ENCODE peak calls at places on chromosomes 1 and 21, in five cellular contexts. One of them, this sample, is unnamed. For H3K36me3, the result is how much of the 10 kb centered on the place peaks cover.

GRCh38 chr21:34260598-34260997 is 103.2 kb upstream of the KCNE2 start:
- DNase-seq in right atrium auricular region: no peak
- DNase-seq in transverse colon: no peak
- DNase-seq in keratinocyte: no peak
- DNase-seq in left ventricle myocardium inferior: no peak
- DNase-seq in this sample: no peak

GRCh38 chr1:165364432-165365133 is 8.1 kb upstream of the LMX1A start:
- DNase-seq in right atrium auricular region: no peak
- DNase-seq in transverse colon: no peak
- DNase-seq in keratinocyte: peak
- DNase-seq in left ventricle myocardium inferior: peak
- DNase-seq in this sample: no peak

GRCh38 chr1:241888232-241888631 is 40.2 kb downstream of the EXO1 start:
- DNase-seq in right atrium auricular region: no peak
- DNase-seq in transverse colon: no peak
- DNase-seq in keratinocyte: no peak
- DNase-seq in left ventricle myocardium inferior: no peak
- DNase-seq in this sample: no peak

GRCh38 chr1:226364129-226364899 is 43.6 kb downstream of the PARP1 start:
- DNase-seq in right atrium auricular region: peak
- DNase-seq in transverse colon: no peak
- DNase-seq in keratinocyte: no peak
- DNase-seq in left ventricle myocardium inferior: peak
- DNase-seq in this sample: no peak

GRCh38 chr21:14850394-14850793 is 214.4 kb downstream of the NRIP1 start:
- DNase-seq in right atrium auricular region: no peak
- DNase-seq in transverse colon: no peak
- DNase-seq in keratinocyte: no peak
- DNase-seq in left ventricle myocardium inferior: no peak
- DNase-seq in this sample: peak

GRCh38 chr1:204729516-204729915 is 44.0 kb upstream of the LRRN2 start:
- DNase-seq in right atrium auricular region: peak
- DNase-seq in transverse colon: no peak
- DNase-seq in keratinocyte: no peak
- DNase-seq in left ventricle myocardium inferior: no peak
- DNase-seq in this sample: no peak

GRCh38 chr1:155063550-155064108 is at the start of gene EFNA4:
- DNase-seq in right atrium auricular region: peak
- DNase-seq in transverse colon: peak
- DNase-seq in keratinocyte: no peak
- DNase-seq in left ventricle myocardium inferior: peak
- DNase-seq in this sample: no peak

GRCh38 chr1:221724931-221725605 is 16.8 kb downstream of the DUSP10 start:
- DNase-seq in right atrium auricular region: no peak
- DNase-seq in transverse colon: peak
- DNase-seq in keratinocyte: no peak
- DNase-seq in left ventricle myocardium inferior: peak
- DNase-seq in this sample: no peak

GRCh38 chr1:33099290-33100118 is 18.6 kb downstream of the AZIN2 start:
- DNase-seq in right atrium auricular region: no peak
- DNase-seq in transverse colon: peak
- DNase-seq in keratinocyte: peak
- DNase-seq in left ventricle myocardium inferior: no peak
- DNase-seq in this sample: peak

GRCh38 chr1:179976970-179977651 is 22.5 kb downstream of the CEP350 start:
- DNase-seq in right atrium auricular region: no peak
- DNase-seq in transverse colon: no peak
- DNase-seq in keratinocyte: no peak
- DNase-seq in left ventricle myocardium inferior: no peak
- DNase-seq in this sample: no peak

GRCh38 chr1:27593341-27594326 is 10.3 kb downstream of the AHDC1 start:
- DNase-seq in right atrium auricular region: no peak
- DNase-seq in transverse colon: no peak
- DNase-seq in keratinocyte: no peak
- DNase-seq in left ventricle myocardium inferior: no peak
- DNase-seq in this sample: no peak

GRCh38 chr1:32273389-32274208 is 18.3 kb upstream of the HDAC1 start:
- DNase-seq in right atrium auricular region: no peak
- DNase-seq in transverse colon: peak
- DNase-seq in keratinocyte: peak
- DNase-seq in left ventricle myocardium inferior: no peak
- DNase-seq in this sample: no peak

GRCh38 chr1:180042994-180043622 is 88.5 kb downstream of the CEP350 start:
- DNase-seq in right atrium auricular region: no peak
- DNase-seq in transverse colon: no peak
- DNase-seq in keratinocyte: no peak
- DNase-seq in left ventricle myocardium inferior: no peak
- DNase-seq in this sample: peak

GRCh38 chr21:32173106-32173755 is 105.6 kb downstream of the MIS18A start:
- DNase-seq in right atrium auricular region: no peak
- DNase-seq in transverse colon: no peak
- DNase-seq in keratinocyte: no peak
- DNase-seq in left ventricle myocardium inferior: no peak
- DNase-seq in this sample: no peak

GRCh38 chr1:82091729-82092128 is 291.0 kb downstream of the ADGRL2 start:
- DNase-seq in right atrium auricular region: no peak
- DNase-seq in transverse colon: no peak
- DNase-seq in keratinocyte: no peak
- DNase-seq in left ventricle myocardium inferior: no peak
- DNase-seq in this sample: no peak

GRCh38 chr1:62841587-62842169 is 57.7 kb downstream of the ATG4C start:
- DNase-seq in right atrium auricular region: no peak
- DNase-seq in transverse colon: no peak
- DNase-seq in keratinocyte: no peak
- DNase-seq in left ventricle myocardium inferior: no peak
- DNase-seq in this sample: peak

GRCh38 chr21:22925032-22925431 is 1926.8 kb downstream of the NCAM2 start:
- DNase-seq in right atrium auricular region: no peak
- DNase-seq in transverse colon: no peak
- DNase-seq in keratinocyte: no peak
- DNase-seq in left ventricle myocardium inferior: no peak
- DNase-seq in this sample: no peak

GRCh38 chr21:27248791-27249190 is 281.9 kb upstream of the ADAMTS5 start:
- DNase-seq in right atrium auricular region: no peak
- DNase-seq in transverse colon: no peak
- DNase-seq in keratinocyte: no peak
- DNase-seq in left ventricle myocardium inferior: no peak
- DNase-seq in this sample: no peak

GRCh38 chr1:201593200-201593828 is 54.4 kb downstream of the NAV1 start:
- DNase-seq in right atrium auricular region: peak
- DNase-seq in transverse colon: peak
- DNase-seq in keratinocyte: no peak
- DNase-seq in left ventricle myocardium inferior: no peak
- DNase-seq in this sample: peak

GRCh38 chr1:184456189-184456588 is 69.4 kb downstream of the C1orf21 start:
- DNase-seq in right atrium auricular region: no peak
- DNase-seq in transverse colon: no peak
- DNase-seq in keratinocyte: no peak
- DNase-seq in left ventricle myocardium inferior: no peak
- DNase-seq in this sample: no peak

GRCh38 chr21:45975017-45975595 is 6.5 kb upstream of the COL6A1 start:
- DNase-seq in right atrium auricular region: peak
- DNase-seq in transverse colon: peak
- DNase-seq in keratinocyte: no peak
- DNase-seq in left ventricle myocardium inferior: peak
- DNase-seq in this sample: no peak

GRCh38 chr1:119046429-119047039 is 58.4 kb upstream of the TBX15 start:
- DNase-seq in right atrium auricular region: peak
- DNase-seq in transverse colon: no peak
- DNase-seq in keratinocyte: no peak
- DNase-seq in left ventricle myocardium inferior: no peak
- DNase-seq in this sample: peak

GRCh38 chr1:24155011-24155782 is 12.3 kb upstream of the IL22RA1 start:
- DNase-seq in right atrium auricular region: no peak
- DNase-seq in transverse colon: peak
- DNase-seq in keratinocyte: no peak
- DNase-seq in left ventricle myocardium inferior: no peak
- DNase-seq in this sample: no peak

GRCh38 chr1:212935387-212935981 is 14.9 kb upstream of the VASH2 start:
- DNase-seq in right atrium auricular region: peak
- DNase-seq in transverse colon: no peak
- DNase-seq in keratinocyte: no peak
- DNase-seq in left ventricle myocardium inferior: no peak
- DNase-seq in this sample: no peak

GRCh38 chr1:162485236-162485635 is 12.4 kb upstream of the UHMK1 start:
- DNase-seq in right atrium auricular region: no peak
- DNase-seq in transverse colon: no peak
- DNase-seq in keratinocyte: no peak
- DNase-seq in left ventricle myocardium inferior: no peak
- DNase-seq in this sample: no peak

GRCh38 chr1:177912991-177913390 is 56.9 kb downstream of the SEC16B start:
- DNase-seq in right atrium auricular region: no peak
- DNase-seq in transverse colon: peak
- DNase-seq in keratinocyte: no peak
- DNase-seq in left ventricle myocardium inferior: no peak
- DNase-seq in this sample: no peak

GRCh38 chr1:208174736-208175507 is 69.3 kb downstream of the PLXNA2 start:
- DNase-seq in right atrium auricular region: no peak
- DNase-seq in transverse colon: no peak
- DNase-seq in keratinocyte: no peak
- DNase-seq in left ventricle myocardium inferior: no peak
- DNase-seq in this sample: no peak

GRCh38 chr1:236451796-236452373 is 57.8 kb downstream of the EDARADD start:
- DNase-seq in right atrium auricular region: no peak
- DNase-seq in transverse colon: peak
- DNase-seq in keratinocyte: no peak
- DNase-seq in left ventricle myocardium inferior: no peak
- DNase-seq in this sample: no peak

GRCh38 chr1:109613396-109614147 is 5.8 kb downstream of the GNAT2 start:
- DNase-seq in right atrium auricular region: no peak
- DNase-seq in transverse colon: no peak
- DNase-seq in keratinocyte: no peak
- DNase-seq in left ventricle myocardium inferior: no peak
- DNase-seq in this sample: no peak

GRCh38 chr1:27144920-27145661 is 9.8 kb downstream of the SLC9A1 start:
- DNase-seq in right atrium auricular region: no peak
- DNase-seq in transverse colon: peak
- DNase-seq in keratinocyte: no peak
- DNase-seq in left ventricle myocardium inferior: no peak
- DNase-seq in this sample: peak

GRCh38 chr1:30512253-30512921 is 211.0 kb downstream of the MATN1 start:
- DNase-seq in right atrium auricular region: no peak
- DNase-seq in transverse colon: no peak
- DNase-seq in keratinocyte: no peak
- DNase-seq in left ventricle myocardium inferior: no peak
- DNase-seq in this sample: no peak

GRCh38 chr1:216119600-216119999 is 303.6 kb downstream of the USH2A start:
- DNase-seq in right atrium auricular region: no peak
- DNase-seq in transverse colon: no peak
- DNase-seq in keratinocyte: no peak
- DNase-seq in left ventricle myocardium inferior: no peak
- DNase-seq in this sample: no peak

GRCh38 chr1:15322648-15323350 is 75.8 kb downstream of the FHAD1 start:
- DNase-seq in right atrium auricular region: no peak
- DNase-seq in transverse colon: peak
- DNase-seq in keratinocyte: no peak
- DNase-seq in left ventricle myocardium inferior: peak
- DNase-seq in this sample: no peak

GRCh38 chr1:29083318-29084195 is 40.1 kb downstream of the TMEM200B start:
- DNase-seq in right atrium auricular region: no peak
- DNase-seq in transverse colon: no peak
- DNase-seq in keratinocyte: no peak
- DNase-seq in left ventricle myocardium inferior: no peak
- DNase-seq in this sample: peak

GRCh38 chr1:29084196-29084521 is 39.5 kb downstream of the TMEM200B start:
- DNase-seq in right atrium auricular region: no peak
- DNase-seq in transverse colon: no peak
- DNase-seq in keratinocyte: no peak
- DNase-seq in left ventricle myocardium inferior: no peak
- DNase-seq in this sample: no peak

GRCh38 chr1:29082519-29082918 is 41.2 kb downstream of the TMEM200B start:
- DNase-seq in right atrium auricular region: no peak
- DNase-seq in transverse colon: no peak
- DNase-seq in keratinocyte: no peak
- DNase-seq in left ventricle myocardium inferior: no peak
- DNase-seq in this sample: no peak

GRCh38 chr1:29077155-29077554 is 46.5 kb downstream of the TMEM200B start:
- DNase-seq in right atrium auricular region: no peak
- DNase-seq in transverse colon: no peak
- DNase-seq in keratinocyte: no peak
- DNase-seq in left ventricle myocardium inferior: no peak
- DNase-seq in this sample: no peak

GRCh38 chr1:29081201-29081600 is 42.5 kb downstream of the TMEM200B start:
- DNase-seq in right atrium auricular region: no peak
- DNase-seq in transverse colon: no peak
- DNase-seq in keratinocyte: no peak
- DNase-seq in left ventricle myocardium inferior: no peak
- DNase-seq in this sample: no peak
- H3K36me3 ChIP-seq in right atrium auricular region: under half
- H3K36me3 ChIP-seq in transverse colon: under half
- H3K36me3 ChIP-seq in keratinocyte: under half
- H3K36me3 ChIP-seq in left ventricle myocardium inferior: under half
- H3K36me3 ChIP-seq in this sample: under half

GRCh38 chr1:150028322-150028721 is 17.8 kb upstream of the OTUD7B start:
- DNase-seq in right atrium auricular region: no peak
- DNase-seq in transverse colon: no peak
- DNase-seq in keratinocyte: no peak
- DNase-seq in left ventricle myocardium inferior: no peak
- DNase-seq in this sample: no peak
- TF ChIP-seq CTCF in right atrium auricular region: no peak
- TF ChIP-seq CTCF in transverse colon: no peak
- TF ChIP-seq CTCF in keratinocyte: no peak
- TF ChIP-seq CTCF in left ventricle myocardium inferior: no peak
- TF ChIP-seq CTCF in this sample: no peak

GRCh38 chr1:39378377-39378776 is 113.1 kb upstream of the BMP8A start:
- DNase-seq in right atrium auricular region: no peak
- DNase-seq in transverse colon: peak
- DNase-seq in keratinocyte: peak
- DNase-seq in left ventricle myocardium inferior: no peak
- DNase-seq in this sample: no peak
- H3K36me3 ChIP-seq in right atrium auricular region: half or more
- H3K36me3 ChIP-seq in transverse colon: under half
- H3K36me3 ChIP-seq in keratinocyte: under half
- H3K36me3 ChIP-seq in left ventricle myocardium inferior: half or more
- H3K36me3 ChIP-seq in this sample: under half

DNA sequence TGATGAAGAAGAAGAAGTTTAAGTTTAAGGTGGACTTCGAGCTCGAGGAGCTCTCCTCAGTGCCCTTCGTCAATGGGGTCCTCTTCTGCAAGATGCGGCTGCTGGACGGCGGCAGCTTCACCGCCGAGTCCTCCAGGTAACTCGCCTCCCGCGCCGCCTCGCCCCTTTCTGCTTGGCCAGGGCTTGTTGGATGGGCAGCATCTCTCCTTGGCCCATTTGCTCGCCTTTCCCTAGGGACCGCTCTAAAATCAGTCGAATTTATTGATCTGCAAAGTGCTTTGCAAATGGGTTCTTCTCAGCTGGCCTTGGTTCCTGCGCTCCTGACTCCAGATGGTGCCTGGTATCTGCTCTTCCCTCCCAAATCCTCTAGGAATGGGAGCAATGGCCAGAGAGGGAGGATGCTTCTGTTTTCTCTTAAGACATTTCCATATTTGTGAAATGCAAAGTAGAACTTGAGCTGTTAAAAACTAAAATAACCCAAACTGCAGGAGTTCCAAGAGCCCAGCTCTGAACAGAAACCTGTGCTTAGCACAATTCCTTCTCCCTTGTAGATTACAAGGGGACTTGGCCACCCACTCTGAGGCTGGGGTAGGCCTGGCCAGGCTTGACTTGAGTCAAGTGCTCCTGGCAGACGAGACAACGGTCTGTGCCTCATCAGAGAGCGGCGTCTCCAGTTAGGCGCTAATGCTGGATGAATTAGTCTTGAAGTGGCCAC is 687 bp downstream of the EEIG2 start:
- DNase-seq in right atrium auricular region: peak
- DNase-seq in transverse colon: peak
- DNase-seq in keratinocyte: no peak
- DNase-seq in left ventricle myocardium inferior: peak
- DNase-seq in this sample: no peak
- TF ChIP-seq CTCF in right atrium auricular region: no peak
- TF ChIP-seq CTCF in transverse colon: no peak
- TF ChIP-seq CTCF in keratinocyte: no peak
- TF ChIP-seq CTCF in left ventricle myocardium inferior: peak
- TF ChIP-seq CTCF in this sample: peak